ENCODE peak calls at places on chromosomes 16 and 17, in nine cellular contexts. One of them, this sample, is unnamed.

GRCh38 chr17:73071387-73071999 is 21.0 kb downstream of the SLC39A11 start:
- DNase-seq in GM23338: no peak
- DNase-seq in mucosa of descending colon: no peak
- DNase-seq in ovary: no peak
- DNase-seq in glutamatergic neuron: no peak
- DNase-seq in neural progenitor cell: no peak
- DNase-seq in BE2C: no peak
- DNase-seq in BJ: peak
- DNase-seq in kidney epithelial cell: no peak
- DNase-seq in this sample: no peak

GRCh38 chr16:81004646-81005353 is 1.9 kb downstream of the CMC2 start:
- DNase-seq in GM23338: peak
- DNase-seq in mucosa of descending colon: no peak
- DNase-seq in ovary: no peak
- DNase-seq in glutamatergic neuron: no peak
- DNase-seq in neural progenitor cell: peak
- DNase-seq in BE2C: peak
- DNase-seq in BJ: no peak
- DNase-seq in kidney epithelial cell: no peak
- DNase-seq in this sample: peak

GRCh38 chr16:65122974-65123845 is 1.3 kb upstream of the CDH11 start:
- DNase-seq in GM23338: peak
- DNase-seq in mucosa of descending colon: peak
- DNase-seq in ovary: peak
- DNase-seq in glutamatergic neuron: peak
- DNase-seq in neural progenitor cell: peak
- DNase-seq in BE2C: peak
- DNase-seq in BJ: no peak
- DNase-seq in kidney epithelial cell: no peak
- DNase-seq in this sample: peak

GRCh38 chr17:77666881-77667395 is 291.6 kb upstream of the TNRC6C start:
- DNase-seq in GM23338: no peak
- DNase-seq in mucosa of descending colon: peak
- DNase-seq in ovary: no peak
- DNase-seq in glutamatergic neuron: no peak
- DNase-seq in neural progenitor cell: no peak
- DNase-seq in BE2C: no peak
- DNase-seq in BJ: no peak
- DNase-seq in kidney epithelial cell: no peak
- DNase-seq in this sample: no peak

GRCh38 chr17:44314869-44315661 is 6.7 kb downstream of the RUNDC3A start:
- DNase-seq in GM23338: peak
- DNase-seq in mucosa of descending colon: no peak
- DNase-seq in ovary: no peak
- DNase-seq in glutamatergic neuron: peak
- DNase-seq in neural progenitor cell: peak
- DNase-seq in BE2C: no peak
- DNase-seq in BJ: no peak
- DNase-seq in kidney epithelial cell: no peak
- DNase-seq in this sample: no peak

GRCh38 chr17:60156746-60157145 is 7.0 kb downstream of the CA4 start:
- DNase-seq in GM23338: no peak
- DNase-seq in mucosa of descending colon: peak
- DNase-seq in ovary: no peak
- DNase-seq in glutamatergic neuron: no peak
- DNase-seq in neural progenitor cell: no peak
- DNase-seq in BE2C: peak
- DNase-seq in BJ: no peak
- DNase-seq in kidney epithelial cell: no peak
- DNase-seq in this sample: no peak

GRCh38 chr16:27449434-27450188 is 47.6 kb downstream of the IL21R start:
- DNase-seq in GM23338: no peak
- DNase-seq in mucosa of descending colon: peak
- DNase-seq in ovary: no peak
- DNase-seq in glutamatergic neuron: no peak
- DNase-seq in neural progenitor cell: no peak
- DNase-seq in BE2C: no peak
- DNase-seq in BJ: no peak
- DNase-seq in kidney epithelial cell: no peak
- DNase-seq in this sample: no peak

GRCh38 chr17:52212851-52213250 is 54.3 kb upstream of the CA10 start:
- DNase-seq in GM23338: no peak
- DNase-seq in mucosa of descending colon: no peak
- DNase-seq in ovary: no peak
- DNase-seq in glutamatergic neuron: no peak
- DNase-seq in neural progenitor cell: no peak
- DNase-seq in BE2C: no peak
- DNase-seq in BJ: no peak
- DNase-seq in kidney epithelial cell: no peak
- DNase-seq in this sample: no peak

DNA sequence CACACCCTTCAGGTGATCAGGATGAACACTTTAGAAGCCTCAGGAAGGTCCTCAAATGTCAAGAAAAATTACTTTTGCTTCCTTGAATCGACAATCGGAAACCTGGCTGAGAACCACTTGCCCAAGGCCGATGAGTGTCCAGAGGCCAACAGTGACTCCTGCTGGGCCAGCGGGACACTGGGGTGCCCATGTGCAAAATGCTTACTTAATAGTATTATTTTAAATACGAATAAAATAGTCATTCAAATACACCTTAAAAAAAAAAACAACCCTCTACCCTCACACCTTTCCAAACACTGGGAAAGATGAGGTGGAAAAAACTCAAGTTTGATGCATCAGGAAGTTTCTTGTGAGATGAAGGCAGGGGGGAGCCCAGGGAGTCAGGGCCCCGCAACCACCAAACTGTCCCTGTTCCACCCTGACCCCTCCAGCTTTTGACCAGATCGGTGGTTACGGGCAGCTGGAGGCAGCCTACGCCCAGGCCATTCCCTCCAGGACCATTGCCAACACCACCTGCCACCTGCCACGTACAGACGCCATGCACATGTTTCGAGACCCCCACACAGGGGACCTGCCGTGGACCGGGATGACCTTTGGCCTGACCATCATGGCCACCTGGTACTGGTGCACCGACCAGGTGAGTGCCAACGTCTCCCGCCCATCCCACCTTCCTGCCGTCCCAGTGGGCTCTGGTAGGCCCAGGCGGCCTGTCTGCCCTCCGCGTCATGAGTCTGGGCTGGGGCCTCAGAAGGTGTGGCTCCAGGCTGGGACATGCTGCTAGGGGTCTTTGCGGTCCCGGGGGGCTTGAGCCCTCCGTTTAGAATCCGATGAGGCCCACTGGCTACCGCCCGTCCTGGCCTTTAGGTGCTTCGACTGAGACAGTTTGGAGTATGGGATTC is 18.9 kb downstream of the SLC5A10 start:
- DNase-seq in GM23338: no peak
- DNase-seq in mucosa of descending colon: peak
- DNase-seq in ovary: no peak
- DNase-seq in glutamatergic neuron: peak
- DNase-seq in neural progenitor cell: no peak
- DNase-seq in BE2C: no peak
- DNase-seq in BJ: no peak
- DNase-seq in kidney epithelial cell: no peak
- DNase-seq in this sample: no peak
- TF ChIP-seq CTCF in GM23338: peak
- TF ChIP-seq CTCF in mucosa of descending colon: no peak
- TF ChIP-seq CTCF in ovary: no peak
- TF ChIP-seq CTCF in glutamatergic neuron: no peak
- TF ChIP-seq CTCF in neural progenitor cell: no peak
- TF ChIP-seq CTCF in BE2C: no peak
- TF ChIP-seq CTCF in BJ: peak
- TF ChIP-seq CTCF in kidney epithelial cell: no peak
- TF ChIP-seq CTCF in this sample: peak

GRCh38 chr16:2150418-2151187 is 2.2 kb downstream of the RAB26 start:
- DNase-seq in GM23338: peak
- DNase-seq in mucosa of descending colon: peak
- DNase-seq in ovary: no peak
- DNase-seq in glutamatergic neuron: peak
- DNase-seq in neural progenitor cell: peak
- DNase-seq in BE2C: peak
- DNase-seq in BJ: no peak
- DNase-seq in kidney epithelial cell: no peak
- DNase-seq in this sample: peak

GRCh38 chr16:2151188-2152091 is 3.0 kb downstream of the RAB26 start:
- DNase-seq in GM23338: peak
- DNase-seq in mucosa of descending colon: no peak
- DNase-seq in ovary: no peak
- DNase-seq in glutamatergic neuron: no peak
- DNase-seq in neural progenitor cell: no peak
- DNase-seq in BE2C: peak
- DNase-seq in BJ: no peak
- DNase-seq in kidney epithelial cell: no peak
- DNase-seq in this sample: peak

GRCh38 chr16:2155091-2156024 is at the start of gene TRAF7:
- DNase-seq in GM23338: peak
- DNase-seq in mucosa of descending colon: peak
- DNase-seq in ovary: peak
- DNase-seq in glutamatergic neuron: peak
- DNase-seq in neural progenitor cell: peak
- DNase-seq in BE2C: peak
- DNase-seq in BJ: peak
- DNase-seq in kidney epithelial cell: peak
- DNase-seq in this sample: peak

GRCh38 chr16:2154533-2155090 is 970 bp upstream of the TRAF7 start:
- DNase-seq in GM23338: peak
- DNase-seq in mucosa of descending colon: no peak
- DNase-seq in ovary: no peak
- DNase-seq in glutamatergic neuron: no peak
- DNase-seq in neural progenitor cell: no peak
- DNase-seq in BE2C: no peak
- DNase-seq in BJ: no peak
- DNase-seq in kidney epithelial cell: no peak
- DNase-seq in this sample: no peak

DNA sequence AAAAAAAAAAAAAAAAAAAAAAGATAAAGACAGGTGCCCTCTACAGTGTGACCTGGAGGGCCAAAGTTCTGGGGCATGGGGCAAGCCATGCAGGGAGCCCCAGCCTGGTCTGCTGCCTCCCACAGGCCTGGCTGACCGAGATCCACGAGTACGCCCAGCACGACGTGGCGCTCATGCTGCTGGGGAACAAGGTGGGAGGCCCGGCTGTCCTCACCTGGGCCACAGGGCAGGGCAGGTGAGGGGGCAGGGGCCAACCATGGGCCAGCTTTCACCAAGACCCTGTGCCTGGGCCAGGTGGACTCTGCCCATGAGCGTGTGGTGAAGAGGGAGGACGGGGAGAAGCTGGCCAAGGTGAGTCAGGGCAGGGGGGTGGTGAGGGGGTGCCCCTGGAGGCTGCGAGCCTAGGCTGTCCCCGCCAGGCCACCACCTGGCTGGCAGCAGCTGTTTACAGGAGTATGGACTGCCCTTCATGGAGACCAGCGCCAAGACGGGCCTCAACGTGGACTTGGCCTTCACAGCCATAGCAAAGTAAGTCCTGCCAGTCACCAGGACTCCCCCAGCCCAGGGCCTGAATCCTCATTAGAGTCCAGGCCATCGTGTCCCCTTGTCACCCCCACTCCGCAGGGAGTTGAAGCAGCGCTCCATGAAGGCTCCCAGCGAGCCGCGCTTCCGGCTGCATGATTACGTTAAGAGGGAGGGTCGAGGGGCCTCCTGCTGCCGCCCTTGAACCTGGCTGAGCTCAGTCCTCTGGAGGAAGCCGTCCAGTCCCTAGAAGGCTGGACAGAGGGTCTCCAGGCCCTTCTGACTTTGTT is 2.7 kb upstream of the TRAF7 start:
- DNase-seq in GM23338: peak
- DNase-seq in mucosa of descending colon: peak
- DNase-seq in ovary: no peak
- DNase-seq in glutamatergic neuron: peak
- DNase-seq in neural progenitor cell: peak
- DNase-seq in BE2C: peak
- DNase-seq in BJ: no peak
- DNase-seq in kidney epithelial cell: no peak
- DNase-seq in this sample: peak
- TF ChIP-seq CTCF in GM23338: peak
- TF ChIP-seq CTCF in mucosa of descending colon: no peak
- TF ChIP-seq CTCF in ovary: no peak
- TF ChIP-seq CTCF in glutamatergic neuron: no peak
- TF ChIP-seq CTCF in neural progenitor cell: no peak
- TF ChIP-seq CTCF in BE2C: no peak
- TF ChIP-seq CTCF in BJ: no peak
- TF ChIP-seq CTCF in kidney epithelial cell: no peak
- TF ChIP-seq CTCF in this sample: no peak

DNA sequence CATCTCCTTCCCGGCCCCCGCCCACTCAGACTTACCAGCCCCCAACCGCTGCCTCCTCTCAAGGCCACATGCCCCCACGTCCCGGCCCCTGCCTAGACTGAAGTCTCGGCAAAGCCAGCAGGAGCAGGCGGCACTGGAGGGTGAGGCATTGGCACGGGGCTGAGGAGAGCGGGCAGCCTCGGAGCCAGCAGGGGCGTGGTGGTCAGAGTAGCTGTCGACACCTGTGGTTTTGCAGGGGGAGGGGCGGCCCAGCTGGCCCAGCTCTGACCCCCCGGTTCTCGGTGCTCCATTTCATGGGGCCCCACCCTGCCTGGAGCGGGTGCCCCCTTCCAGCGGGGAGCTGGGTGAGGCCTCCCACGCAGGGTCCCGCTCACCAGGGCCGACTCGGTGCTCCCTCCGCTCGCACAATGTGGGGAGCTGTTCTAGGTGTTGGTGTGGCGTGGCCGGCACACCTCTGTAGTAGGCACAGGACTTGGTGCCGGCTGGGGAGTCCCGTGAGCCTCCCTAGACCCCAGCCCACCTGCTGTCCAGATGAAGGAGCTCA is 4.7 kb downstream of the CDH15 start:
- DNase-seq in GM23338: no peak
- DNase-seq in mucosa of descending colon: no peak
- DNase-seq in ovary: no peak
- DNase-seq in glutamatergic neuron: no peak
- DNase-seq in neural progenitor cell: no peak
- DNase-seq in BE2C: no peak
- DNase-seq in BJ: no peak
- DNase-seq in kidney epithelial cell: no peak
- DNase-seq in this sample: no peak
- TF ChIP-seq CTCF in GM23338: no peak
- TF ChIP-seq CTCF in mucosa of descending colon: no peak
- TF ChIP-seq CTCF in ovary: no peak
- TF ChIP-seq CTCF in glutamatergic neuron: no peak
- TF ChIP-seq CTCF in neural progenitor cell: no peak
- TF ChIP-seq CTCF in BE2C: no peak
- TF ChIP-seq CTCF in BJ: no peak
- TF ChIP-seq CTCF in kidney epithelial cell: no peak
- TF ChIP-seq CTCF in this sample: no peak

DNA sequence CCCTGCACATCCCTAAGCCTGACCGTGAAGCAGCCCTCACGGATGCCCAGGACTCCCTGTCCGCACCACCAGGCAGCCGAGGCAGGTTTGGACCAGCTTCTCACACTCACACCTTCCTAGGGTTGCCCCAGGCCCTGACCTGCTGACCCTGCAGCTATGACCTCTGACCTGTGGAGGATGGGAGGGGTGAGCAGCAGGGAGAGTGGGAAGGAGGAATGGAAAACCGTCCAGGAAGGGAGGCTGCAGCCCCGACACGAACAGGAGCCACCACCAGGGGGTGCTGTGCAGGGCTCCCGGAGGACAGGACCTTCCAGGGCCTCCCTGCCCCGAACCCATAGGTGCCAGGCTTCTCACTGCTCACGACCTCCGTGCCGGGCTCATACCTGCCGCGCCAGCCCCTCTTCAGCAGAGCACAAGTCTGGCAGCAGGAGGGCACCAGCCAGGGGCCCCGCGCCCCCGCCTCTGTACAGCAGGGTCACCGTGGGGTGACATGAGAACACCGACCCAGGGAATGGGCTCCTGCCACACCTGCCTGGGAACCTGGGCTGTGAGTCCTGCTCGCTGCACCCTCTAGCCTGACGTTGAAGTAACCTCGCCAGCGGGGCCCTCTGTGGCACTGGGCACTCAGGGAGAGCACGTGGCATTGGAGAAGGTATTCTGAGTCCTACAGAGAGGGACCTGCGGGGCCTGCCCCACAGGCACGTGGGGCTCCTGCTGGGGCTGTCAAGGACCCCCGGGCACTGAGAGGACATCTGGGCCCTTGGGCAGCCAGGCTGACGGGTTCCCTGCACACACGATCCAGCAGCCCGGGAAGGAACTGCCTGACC is 37.6 kb downstream of the CTU2 start:
- DNase-seq in GM23338: peak
- DNase-seq in mucosa of descending colon: peak
- DNase-seq in ovary: peak
- DNase-seq in glutamatergic neuron: peak
- DNase-seq in neural progenitor cell: peak
- DNase-seq in BE2C: peak
- DNase-seq in BJ: no peak
- DNase-seq in kidney epithelial cell: no peak
- DNase-seq in this sample: peak
- TF ChIP-seq CTCF in GM23338: peak
- TF ChIP-seq CTCF in mucosa of descending colon: peak
- TF ChIP-seq CTCF in ovary: peak
- TF ChIP-seq CTCF in glutamatergic neuron: peak
- TF ChIP-seq CTCF in neural progenitor cell: peak
- TF ChIP-seq CTCF in BE2C: peak
- TF ChIP-seq CTCF in BJ: peak
- TF ChIP-seq CTCF in kidney epithelial cell: peak
- TF ChIP-seq CTCF in this sample: peak

This sample was measured in fibroblast of mammary gland.